ENCODE peak calls at places on chromosomes 16 and 17, in nine cellular contexts. E is prostate gland; C is hepatocyte; T is H9; Q is CD4-positive, alpha-beta T cell; R is neural crest cell; J is epithelial cell of esophagus; U is RWPE1; K is AG04450. A is an unnamed sample.

GRCh38 chr16:66608241-66609138 is 4.0 kb downstream of the CMTM3 start:
- DNase-seq in E (peak), C (peak), T (peak), Q (peak), R (peak), J (peak), U (peak), K (peak), A (peak)

GRCh38 chr17:64741038-64741641 is 79.0 kb upstream of the SMURF2 start:
- DNase-seq in E (no peak), C (no peak), T (no peak), Q (no peak), R (no peak), J (peak), U (no peak), K (peak), A (peak)

GRCh38 chr16:88331989-88332920 is 50.5 kb upstream of the ZNF469 start:
- DNase-seq in E (peak), C (peak), T (no peak), Q (no peak), R (no peak), J (peak), U (peak), K (peak), A (no peak)

GRCh38 chr17:13671341-13671740 is 69.6 kb upstream of the HS3ST3A1 start:
- DNase-seq in E (no peak), C (no peak), T (no peak), Q (no peak), R (no peak), J (no peak), U (no peak), K (no peak), A (no peak)

GRCh38 chr17:78416311-78416711 is 37.9 kb downstream of the PGS1 start:
- DNase-seq in E (no peak), C (no peak), T (no peak), Q (no peak), R (no peak), J (no peak), U (no peak), K (no peak), A (no peak)

GRCh38 chr17:73710095-73710592 is 65.9 kb upstream of the SDK2 start:
- DNase-seq in E (peak), C (peak), T (peak), Q (peak), R (peak), J (peak), U (peak), K (peak), A (peak)

GRCh38 chr17:47649153-47649971 is at the start of gene KPNB1:
- DNase-seq in E (peak), C (peak), T (peak), Q (peak), R (peak), J (peak), U (peak), K (peak), A (peak)

GRCh38 chr17:41367426-41368075 is 2.1 kb downstream of the KRT33B start:
- DNase-seq in E (no peak), C (no peak), T (no peak), Q (no peak), R (no peak), J (peak), U (peak), K (no peak), A (no peak)

GRCh38 chr16:12208341-12209035 is 232.0 kb downstream of the SNX29 start:
- DNase-seq in E (no peak), C (no peak), T (no peak), Q (no peak), R (no peak), J (peak), U (no peak), K (no peak), A (no peak)

GRCh38 chr17:75950850-75951554 is 10.2 kb upstream of the FBF1 start:
- DNase-seq in E (no peak), C (no peak), T (no peak), Q (no peak), R (no peak), J (no peak), U (no peak), K (no peak), A (no peak)

GRCh38 chr17:73393962-73394361 is 82.2 kb upstream of the CDC42EP4 start:
- DNase-seq in E (no peak), C (peak), T (peak), Q (no peak), R (no peak), J (peak), U (peak), K (no peak), A (no peak)

GRCh38 chr17:82684207-82684903 is 14.1 kb downstream of the RAB40B start:
- DNase-seq in E (no peak), C (peak), T (no peak), Q (no peak), R (no peak), J (peak), U (no peak), K (no peak), A (no peak)

GRCh38 chr16:72645526-72645925 is 402.4 kb downstream of the ZFHX3 start:
- DNase-seq in E (no peak), C (no peak), T (no peak), Q (no peak), R (no peak), J (no peak), U (no peak), K (no peak), A (no peak)

GRCh38 chr17:40937384-40937819 is at the start of gene KRT23:
- DNase-seq in E (peak), C (no peak), T (peak), Q (no peak), R (no peak), J (no peak), U (no peak), K (no peak), A (no peak)

GRCh38 chr16:77991701-77992100 is 30.6 kb upstream of the CLEC3A start:
- DNase-seq in E (no peak), C (no peak), T (peak), Q (no peak), R (no peak), J (peak), U (no peak), K (no peak), A (no peak)

GRCh38 chr17:81329927-81330883 is 35.1 kb upstream of the SLC38A10 start:
- DNase-seq in E (no peak), C (peak), T (peak), Q (no peak), R (no peak), J (peak), U (peak), K (no peak), A (no peak)

GRCh38 chr16:9449597-9449996 is 358.2 kb downstream of the HAPSTR1 start:
- DNase-seq in E (no peak), C (no peak), T (no peak), Q (no peak), R (no peak), J (no peak), U (no peak), K (no peak), A (no peak)

GRCh38 chr17:59964455-59965328 is at the start of gene RNFT1:
- DNase-seq in E (peak), C (peak), T (peak), Q (peak), R (peak), J (peak), U (peak), K (peak), A (peak)

GRCh38 chr17:73189417-73190099 is 3.3 kb upstream of the COG1 start:
- DNase-seq in E (peak), C (peak), T (peak), Q (no peak), R (peak), J (peak), U (peak), K (peak), A (no peak)

GRCh38 chr16:87822571-87822970 is 46.7 kb downstream of the SLC7A5 start:
- DNase-seq in E (no peak), C (no peak), T (no peak), Q (no peak), R (no peak), J (no peak), U (no peak), K (no peak), A (no peak)

GRCh38 chr16:52069866-52070265 is 477.1 kb downstream of the TOX3 start:
- DNase-seq in E (no peak), C (peak), T (peak), Q (no peak), R (no peak), J (peak), U (peak), K (no peak), A (no peak)

GRCh38 chr16:75506567-75506966 is 11.3 kb upstream of the CHST6 start:
- DNase-seq in E (no peak), C (no peak), T (no peak), Q (no peak), R (no peak), J (peak), U (peak), K (no peak), A (no peak)

GRCh38 chr17:5584971-5585794 is 874 bp upstream of the NLRP1 start:
- DNase-seq in E (no peak), C (no peak), T (no peak), Q (no peak), R (no peak), J (peak), U (peak), K (peak), A (no peak)

GRCh38 chr17:10618202-10618635 is 38.9 kb downstream of the MYH3 start:
- DNase-seq in E (peak), C (peak), T (peak), Q (peak), R (peak), J (peak), U (peak), K (peak), A (no peak)
- TF ChIP-seq CTCF in E (peak), C (peak), T (peak), Q (peak), R (peak), J (peak), U (peak), K (peak), A (peak)

GRCh38 chr17:49515196-49515770 is 20.2 kb downstream of the NGFR start:
- DNase-seq in E (peak), C (peak), T (peak), Q (no peak), R (peak), J (peak), U (peak), K (peak), A (no peak)
- TF ChIP-seq CTCF in E (peak), C (no peak), T (peak), Q (no peak), R (no peak), J (no peak), U (no peak), K (peak), A (no peak)

GRCh38 chr16:50781518-50781917 is 39.6 kb downstream of the CYLD start:
- DNase-seq in E (no peak), C (no peak), T (no peak), Q (no peak), R (no peak), J (no peak), U (no peak), K (no peak), A (no peak)
- TF ChIP-seq CTCF in E (no peak), C (no peak), T (no peak), Q (no peak), R (no peak), J (no peak), U (no peak), K (no peak), A (no peak)

GRCh38 chr16:53511403-53512280 is 8.6 kb upstream of the AKTIP start:
- DNase-seq in E (no peak), C (peak), T (no peak), Q (no peak), R (no peak), J (no peak), U (no peak), K (no peak), A (no peak)
- TF ChIP-seq CTCF in E (no peak), C (no peak), T (no peak), Q (no peak), R (no peak), J (no peak), U (no peak), K (no peak), A (no peak)

GRCh38 chr17:18141210-18141803 is 32.8 kb downstream of the MYO15A start:
- DNase-seq in E (peak), C (peak), T (no peak), Q (no peak), R (peak), J (peak), U (peak), K (no peak), A (no peak)
- TF ChIP-seq CTCF in E (peak), C (peak), T (peak), Q (peak), R (peak), J (peak), U (peak), K (peak), A (peak)

DNA sequence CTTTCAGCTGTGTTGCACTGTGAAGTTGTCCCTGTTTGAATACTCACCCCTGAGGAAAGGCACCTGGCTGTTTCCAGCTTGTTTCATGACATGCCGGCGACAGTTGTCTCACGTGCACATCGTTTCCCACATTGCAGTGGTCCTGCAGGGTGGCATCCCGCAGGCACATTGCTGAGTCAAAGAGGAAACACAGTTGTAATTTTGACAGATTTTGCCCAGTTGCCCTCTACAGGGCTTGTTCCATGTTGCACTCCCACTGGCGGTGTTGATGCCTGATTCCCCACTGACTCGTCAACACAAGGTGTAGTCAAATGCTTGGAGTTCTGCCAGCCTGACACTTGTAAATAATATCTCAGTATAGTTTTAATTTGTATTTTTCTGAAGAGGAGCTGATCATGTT is 23.8 kb downstream of the EPN2 start:
- DNase-seq in E (no peak), C (no peak), T (no peak), Q (no peak), R (no peak), J (peak), U (peak), K (no peak), A (no peak)
- TF ChIP-seq CTCF in E (no peak), C (no peak), T (peak), Q (no peak), R (peak), J (peak), U (no peak), K (no peak), A (no peak)

A was measured in mesothelial cell of epicardium.